ENCODE peak calls at places on chromosomes 12 and 14, in five cellular contexts. T, E, K, W and I are unnamed samples.

GRCh38 chr14:68719634-68720384 is 73.1 kb downstream of the ZFP36L1 start:
- DNase-seq in T (no peak), W (peak; percentile 71), E (no peak), K (no peak), I (no peak)

GRCh38 chr12:57632898-57633825 is at the start of gene B4GALNT1:
- DNase-seq in T (no peak), K (no peak), E (no peak), W (peak; percentile 81), I (peak; percentile 86)

GRCh38 chr14:98114122-98114895 is 1157.7 kb downstream of the BCL11B start:
- DNase-seq in T (no peak), E (no peak), W (no peak), K (no peak), I (no peak)

GRCh38 chr12:74963867-74964331 is 245.7 kb downstream of the KCNC2 start:
- DNase-seq in T (peak; percentile 38), K (no peak), E (no peak), W (no peak), I (peak; percentile 8)

GRCh38 chr12:58541300-58541690 is 379.0 kb downstream of the LRIG3 start:
- DNase-seq in E (no peak), K (no peak), T (no peak), W (no peak), I (no peak)

GRCh38 chr12:98758331-98758730 is 113.2 kb downstream of the APAF1 start:
- DNase-seq in W (no peak), K (no peak), E (no peak), T (no peak), I (no peak)

GRCh38 chr12:132580701-132581292 is 29.6 kb downstream of the LRCOL1 start:
- DNase-seq in E (no peak), K (no peak), W (no peak), T (no peak), I (no peak)

GRCh38 chr12:108567974-108568652 is 5.7 kb downstream of the ISCU start:
- DNase-seq in W (no peak), E (peak; percentile 77), T (no peak), K (no peak), I (no peak)

GRCh38 chr12:65157091-65157490 is 12.3 kb upstream of the LEMD3 start:
- DNase-seq in W (no peak), E (no peak), T (no peak), K (no peak), I (no peak)

GRCh38 chr12:121154793-121155375 is 22.2 kb downstream of the P2RX7 start:
- DNase-seq in W (no peak), E (no peak), K (no peak), T (no peak), I (no peak)

GRCh38 chr12:29644536-29645162 is 139.1 kb downstream of the TMTC1 start:
- DNase-seq in K (no peak), W (no peak), E (no peak), T (no peak), I (no peak)

GRCh38 chr12:108568653-108569154 is 6.3 kb downstream of the ISCU start:
- DNase-seq in K (no peak), T (no peak), W (no peak), E (peak; percentile 99), I (no peak)

GRCh38 chr14:77603654-77604270 is 12.7 kb downstream of the SPTLC2 start:
- DNase-seq in T (peak; percentile 24), K (no peak), W (peak; percentile 19), E (no peak), I (peak; percentile 56)

GRCh38 chr12:69936214-69936731 is 111.2 kb downstream of the MYRFL start:
- DNase-seq in K (no peak), E (no peak), W (no peak), T (no peak), I (no peak)

GRCh38 chr12:67766370-67766769 is 117.8 kb downstream of the DYRK2 start:
- DNase-seq in K (no peak), T (no peak), W (no peak), E (no peak), I (no peak)

GRCh38 chr14:106129274-106129673 is 602.9 kb downstream of the TMEM121 start:
- DNase-seq in T (no peak), K (no peak), W (no peak), E (no peak), I (no peak)

GRCh38 chr14:35932659-35933159 is 106.6 kb downstream of the BRMS1L start:
- DNase-seq in K (no peak), W (no peak), T (no peak), E (peak; percentile 47), I (no peak)

GRCh38 chr14:43901950-43902349 is 605.1 kb downstream of the FSCB start:
- DNase-seq in T (peak; percentile 70), E (no peak), K (no peak), W (no peak), I (no peak)

GRCh38 chr12:64116969-64117368 is 105.1 kb downstream of the KICS2 start:
- DNase-seq in T (peak; percentile 8), W (no peak), K (no peak), E (no peak), I (no peak)

GRCh38 chr12:124663771-124664366 is 96.5 kb upstream of the NCOR2 start:
- DNase-seq in K (no peak), T (no peak), W (no peak), E (no peak), I (no peak)

GRCh38 chr12:575129-575502 is 88.1 kb downstream of the NINJ2 start:
- DNase-seq in W (no peak), T (no peak), K (no peak), E (no peak), I (no peak)

GRCh38 chr14:28142400-28143015 is 624.1 kb upstream of the FOXG1 start:
- DNase-seq in W (no peak), T (no peak), K (no peak), E (no peak), I (peak; percentile 29)

GRCh38 chr12:64506955-64507354 is 55.0 kb downstream of the TBK1 start:
- DNase-seq in K (no peak), E (no peak), T (no peak), W (no peak), I (no peak)

GRCh38 chr14:106372870-106373657 is 846.7 kb downstream of the TMEM121 start:
- DNase-seq in E (no peak), W (peak; percentile 67), T (peak; percentile 42), K (peak; percentile 17), I (peak; percentile 36)

GRCh38 chr12:6047249-6048227 is 76.9 kb downstream of the VWF start:
- DNase-seq in W (no peak), K (no peak), T (no peak), E (no peak), I (no peak)

GRCh38 chr14:63647696-63648410 is 6.2 kb upstream of the WDR89 start:
- DNase-seq in W (no peak), T (no peak), K (no peak), E (no peak), I (no peak)

GRCh38 chr12:20602671-20603402 is 92.3 kb upstream of the SLCO1C1 start:
- DNase-seq in K (no peak), E (no peak), W (no peak), T (no peak), I (peak; percentile 83)

GRCh38 chr14:71136386-71137060 is 229.3 kb downstream of the PCNX1 start:
- DNase-seq in T (no peak), K (no peak), E (no peak), W (no peak), I (no peak)
- H3K9me3 ChIP-seq in T (no peaks in the 10 kb centered on the region), K (no peaks in the 10 kb centered on the region), E (no peaks in the 10 kb centered on the region), W (no peaks in the 10 kb centered on the region), I (no peaks in the 10 kb centered on the region)

DNA sequence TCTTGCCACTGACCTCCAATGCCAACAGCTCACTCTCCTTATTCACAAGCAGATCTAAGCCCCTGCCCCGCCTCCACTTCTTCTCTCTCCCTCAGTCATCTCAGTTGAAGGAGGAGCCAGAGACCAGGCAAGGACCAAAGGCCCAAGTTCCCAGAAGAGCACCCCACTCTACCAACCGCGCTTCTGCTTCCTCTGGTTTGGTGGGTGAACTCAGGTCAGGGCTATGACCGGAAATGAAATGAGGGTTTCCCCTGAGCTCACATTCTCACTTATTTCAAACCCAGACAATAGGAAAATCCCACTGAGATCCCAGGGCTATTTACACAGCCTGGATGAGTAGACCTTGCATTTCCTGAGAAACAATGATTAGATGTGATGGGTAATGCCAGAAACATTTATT is 9.9 kb downstream of the DPF3 start:
- DNase-seq in K (no peak), E (peak; percentile 60), W (no peak), T (no peak), I (no peak)
- TF ChIP-seq REST in K (no peak), E (no peak), W (no peak), T (no peak), I (no peak)

GRCh38 chr12:34303091-34303870 is 281.0 kb downstream of the ALG10 start:
- DNase-seq in W (no peak), E (no peak), K (no peak), T (no peak), I (no peak)
- H3K9me3 ChIP-seq in W (no peaks in the 10 kb centered on the region), E (no peaks in the 10 kb centered on the region), K (no peaks in the 10 kb centered on the region), T (no peaks in the 10 kb centered on the region), I (no peaks in the 10 kb centered on the region)

GRCh38 chr14:90858511-90858910 is 42.3 kb upstream of the TTC7B start:
- DNase-seq in T (no peak), E (no peak), K (no peak), W (no peak), I (no peak)
- TF ChIP-seq REST in T (no peak), E (no peak), K (no peak), W (no peak), I (no peak)

GRCh38 chr12:100027671-100028070 is 42.9 kb upstream of the ANKS1B start:
- DNase-seq in T (no peak), K (no peak), E (no peak), W (no peak), I (no peak)
- H3K9me3 ChIP-seq in T (no peaks in the 10 kb centered on the region), K (no peaks in the 10 kb centered on the region), E (no peaks in the 10 kb centered on the region), W (no peaks in the 10 kb centered on the region), I (no peaks in the 10 kb centered on the region)

GRCh38 chr12:77535734-77536133 is 295.0 kb upstream of the NAV3 start:
- DNase-seq in E (no peak), W (no peak), K (no peak), T (no peak), I (no peak)
- TF ChIP-seq REST in E (no peak), W (no peak), K (no peak), T (no peak), I (no peak)

DNA sequence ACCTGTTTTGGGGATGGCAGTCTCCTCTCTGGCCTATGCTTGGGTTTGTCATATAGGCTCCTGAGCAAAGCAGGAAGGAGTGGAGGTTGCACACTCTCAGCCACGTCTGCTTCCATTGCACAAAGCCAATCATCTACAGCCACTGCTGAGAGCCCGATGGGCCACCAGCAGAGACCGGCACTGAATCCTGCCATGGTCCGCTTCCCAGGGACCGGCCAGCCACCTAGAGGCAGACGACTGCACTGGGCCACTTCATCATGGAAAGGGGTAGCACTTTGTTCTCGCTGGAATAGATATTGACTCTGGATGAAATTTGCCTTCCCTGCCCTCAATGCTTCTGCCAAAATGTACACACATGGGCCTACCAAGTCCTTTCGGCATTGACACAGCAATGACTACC is 22.3 kb downstream of the DLK1 start:
- DNase-seq in T (no peak), E (no peak), K (no peak), W (no peak), I (no peak)
- H3K9me3 ChIP-seq in T (no peaks in the 10 kb centered on the region), E (no peaks in the 10 kb centered on the region), K (no peaks in the 10 kb centered on the region), W (no peaks in the 10 kb centered on the region), I (no peaks in the 10 kb centered on the region)